ENCODE peak calls at places on chromosomes 16 and 17, in four cellular contexts. W, R, S and O are unnamed samples.

GRCh38 chr17:11511696-11512095 is 86.6 kb upstream of the DNAH9 start:
- DNase-seq in W (no peak), R (no peak), S (peak; percentile 18), O (no peak)

GRCh38 chr17:63587770-63588169 is 12.9 kb upstream of the TACO1 start:
- DNase-seq in W (no peak), R (no peak), S (no peak), O (no peak)

GRCh38 chr17:13931111-13931526 is 138.2 kb upstream of the COX10 start:
- DNase-seq in W (no peak), R (no peak), S (no peak), O (no peak)

GRCh38 chr17:57480438-57481196 is 224.3 kb downstream of the MSI2 start:
- DNase-seq in W (no peak), R (peak; percentile 38), S (peak; percentile 31), O (no peak)

GRCh38 chr17:40411821-40412220 is 5.9 kb downstream of the TOP2A start:
- DNase-seq in W (no peak), R (no peak), S (no peak), O (no peak)

GRCh38 chr17:80281516-80281915 is 20.9 kb downstream of the RNF213 start:
- DNase-seq in W (no peak), R (no peak), S (no peak), O (no peak)

GRCh38 chr16:50733468-50733867 is 8.4 kb upstream of the CYLD start:
- DNase-seq in W (no peak), R (no peak), S (no peak), O (no peak)

GRCh38 chr17:15952916-15953865 is 8.3 kb downstream of the ADORA2B start:
- DNase-seq in W (no peak), R (no peak), S (no peak), O (no peak)

GRCh38 chr17:57363998-57364645 is 107.8 kb downstream of the MSI2 start:
- DNase-seq in W (no peak), R (no peak), S (no peak), O (peak; percentile 22)

GRCh38 chr16:67847064-67847861 is at the start of gene CENPT:
- DNase-seq in W (no peak), R (peak; percentile 85), S (peak; percentile 70), O (peak; percentile 28)

GRCh38 chr17:47703191-47703591 is 9.2 kb downstream of the TBKBP1 start:
- DNase-seq in W (no peak), R (no peak), S (no peak), O (no peak)

GRCh38 chr17:3007651-3008121 is 55.7 kb downstream of the OR1D5 start:
- DNase-seq in W (no peak), R (no peak), S (no peak), O (no peak)

GRCh38 chr17:48006936-48007703 is 30.5 kb downstream of the COPZ2 start:
- DNase-seq in W (no peak), R (no peak), S (no peak), O (no peak)

GRCh38 chr16:50547944-50548658 is at the start of gene NKD1:
- DNase-seq in W (no peak), R (peak; percentile 65), S (peak; percentile 84), O (peak; percentile 93)

GRCh38 chr16:71628810-71629209 is 2.8 kb downstream of the MARVELD3 start:
- DNase-seq in W (no peak), R (no peak), S (no peak), O (no peak)
- TF ChIP-seq TARDBP in W (no peak), R (no peak), S (no peak), O (no peak)

GRCh38 chr17:72588961-72589360 is 468.1 kb downstream of the SOX9 start:
- DNase-seq in W (no peak), R (no peak), S (peak; percentile 67), O (no peak)

GRCh38 chr17:72590882-72591499 is 470.2 kb downstream of the SOX9 start:
- DNase-seq in W (no peak), R (no peak), S (no peak), O (no peak)

GRCh38 chr17:72591500-72592241 is 470.9 kb downstream of the SOX9 start:
- DNase-seq in W (no peak), R (no peak), S (peak; percentile 28), O (peak; percentile 38)

GRCh38 chr17:72588561-72588960 is 467.7 kb downstream of the SOX9 start:
- DNase-seq in W (no peak), R (no peak), S (no peak), O (no peak)

DNA sequence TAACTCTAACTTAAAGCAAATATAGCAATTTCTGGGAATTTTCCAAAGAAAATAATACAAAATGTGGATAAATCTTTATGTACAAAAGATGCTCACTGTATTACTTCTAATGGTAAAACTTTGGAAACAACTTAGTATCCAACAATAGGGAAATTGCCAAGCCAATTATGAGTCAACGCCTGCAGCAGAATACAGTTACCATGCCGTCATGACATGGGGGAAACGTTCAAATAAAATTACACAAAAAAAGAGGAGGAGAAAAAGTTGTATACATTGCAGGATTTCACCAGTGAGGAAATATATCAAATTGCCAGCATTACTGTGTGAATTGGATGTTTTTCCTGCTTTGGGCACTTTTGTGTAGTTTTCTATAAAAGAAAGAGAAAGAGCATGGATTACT is 469.6 kb downstream of the SOX9 start:
- DNase-seq in W (no peak), R (no peak), S (peak; percentile 19), O (no peak)
- TF ChIP-seq TARDBP in W (no peak), R (no peak), S (no peak), O (no peak)

GRCh38 chr16:79758615-79759346 is 158.2 kb upstream of the MAF start:
- DNase-seq in W (no peak), R (no peak), S (peak; percentile 46), O (no peak)
- TF ChIP-seq TARDBP in W (no peak), R (no peak), S (no peak), O (no peak)

GRCh38 chr16:85642762-85643281 is 29.7 kb downstream of the GSE1 start:
- DNase-seq in W (no peak), R (no peak), S (no peak), O (no peak)
- TF ChIP-seq TARDBP in W (no peak), R (no peak), S (no peak), O (no peak)

GRCh38 chr16:89633064-89633631 is 19.7 kb downstream of the DPEP1 start:
- DNase-seq in W (no peak), R (no peak), S (no peak), O (no peak)
- TF ChIP-seq TARDBP in W (no peak), R (no peak), S (no peak), O (no peak)